ENCODE peak calls at places on chromosomes 6 and 20, in eight cellular contexts. R is AG04450, S is GM13977, M is AG10803, T is heart left ventricle, J is foreskin keratinocyte, W is cardiac fibroblast, V is fibroblast of the aortic adventitia. P is an unnamed sample.

GRCh38 chr6:149114167-149114566 is 203.3 kb upstream of the TAB2 start:
- DNase-seq in T (peak; percentile 62), M (peak; percentile 8), V (no peak), R (no peak), S (no peak), J (no peak), W (no peak), P (no peak)

GRCh38 chr20:47761478-47762047 is 23.7 kb downstream of the SULF2 start:
- DNase-seq in T (no peak), S (no peak), V (no peak), W (no peak), M (no peak), R (no peak), J (no peak), P (no peak)

GRCh38 chr6:34241351-34242215 is 4.9 kb downstream of the HMGA1 start:
- DNase-seq in S (no peak), T (peak; percentile 27), R (no peak), M (no peak), V (no peak), J (no peak), W (no peak), P (no peak)

GRCh38 chr20:595330-596308 is 14.5 kb downstream of the TCF15 start:
- DNase-seq in R (no peak), M (no peak), T (peak; percentile 90), J (no peak), V (no peak), S (peak; percentile 9), W (no peak), P (no peak)

GRCh38 chr6:159445351-159445750 is 247.7 kb downstream of the SOD2 start:
- DNase-seq in S (no peak), J (no peak), T (no peak), M (no peak), V (no peak), R (no peak), W (no peak), P (no peak)

GRCh38 chr6:79600313-79601019 is 30.7 kb upstream of the SH3BGRL2 start:
- DNase-seq in T (no peak), W (no peak), R (no peak), M (no peak), V (no peak), S (no peak), J (no peak), P (no peak)

GRCh38 chr20:53623454-53624206 is 30.0 kb upstream of the ZNF217 start:
- DNase-seq in J (no peak), R (no peak), T (no peak), W (peak; percentile 88), V (peak; percentile 78), S (no peak), M (peak; percentile 76), P (no peak)

GRCh38 chr6:26494117-26494516 is 6.0 kb upstream of the BTN1A1 start:
- DNase-seq in M (no peak), T (no peak), J (no peak), S (no peak), W (no peak), R (no peak), V (no peak), P (no peak)

GRCh38 chr20:8367679-8368078 is 235.6 kb downstream of the PLCB1 start:
- DNase-seq in S (no peak), V (no peak), J (no peak), W (no peak), T (no peak), M (no peak), R (no peak), P (no peak)

GRCh38 chr20:17990278-17990972 is 21.6 kb downstream of the MGME1 start:
- DNase-seq in W (no peak), J (no peak), M (no peak), V (no peak), S (no peak), R (no peak), T (no peak), P (no peak)

GRCh38 chr6:135211306-135211702 is 30.2 kb downstream of the MYB start:
- DNase-seq in T (no peak), J (no peak), W (no peak), R (no peak), V (no peak), M (no peak), S (no peak), P (no peak)

GRCh38 chr6:7047966-7048365 is 59.8 kb upstream of the RREB1 start:
- DNase-seq in T (no peak), J (no peak), V (peak; percentile 42), R (no peak), S (no peak), M (no peak), W (peak; percentile 48), P (no peak)

GRCh38 chr6:125966569-125966968 is 10.0 kb downstream of the HINT3 start:
- DNase-seq in V (no peak), J (no peak), W (no peak), M (no peak), T (no peak), S (no peak), R (no peak), P (no peak)

DNA sequence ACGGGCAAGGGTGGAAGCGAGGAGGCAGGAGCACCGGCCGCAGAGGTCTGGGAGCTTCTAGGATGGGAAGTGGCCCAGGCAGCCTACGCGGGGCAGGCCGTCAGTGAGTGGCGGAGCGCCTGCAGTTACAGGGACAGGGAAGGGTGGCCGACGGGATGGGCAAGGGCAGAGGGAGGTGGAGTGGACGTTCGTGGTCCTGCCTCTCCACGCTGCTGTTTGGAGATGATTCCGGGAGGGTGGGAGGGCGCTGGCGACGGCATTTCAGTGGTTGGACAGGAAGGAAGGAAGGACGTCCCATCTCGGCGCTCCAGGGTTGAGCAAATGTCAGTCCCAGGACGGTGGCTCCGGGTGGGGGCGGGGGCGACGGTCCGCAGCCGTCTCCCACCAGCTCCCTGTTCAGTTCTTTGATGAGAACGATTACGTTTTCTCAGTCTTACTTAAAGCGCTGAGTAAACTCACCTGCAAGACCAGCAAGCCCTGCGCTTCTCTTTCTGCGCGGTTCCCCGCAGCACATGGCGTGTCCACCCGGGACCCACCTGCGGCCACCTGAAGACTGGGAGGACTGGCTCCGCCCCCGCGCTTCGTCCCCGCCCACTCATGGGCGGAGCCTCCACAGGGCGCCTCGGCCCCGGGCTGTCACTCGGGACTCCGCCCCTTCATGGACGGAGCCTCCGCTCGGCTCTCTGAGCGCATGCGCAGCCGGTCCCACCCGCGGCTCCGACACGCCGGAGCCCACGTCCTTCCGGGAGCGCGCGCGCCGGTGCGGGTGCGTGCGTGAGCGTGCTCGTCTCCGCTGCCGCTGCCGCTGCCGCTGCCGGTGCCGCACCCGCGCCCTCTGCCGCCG is at the start of gene DNAJC5:
- DNase-seq in M (peak; percentile 90), W (peak; percentile 92), J (peak; percentile 63), V (peak; percentile 91), T (peak; percentile 99), S (peak; percentile 100), R (peak; percentile 79), P (peak; percentile 100)
- TF ChIP-seq CTCF in M (no peak), W (no peak), J (no peak), V (no peak), T (no peak), S (peak; percentile 6), R (no peak), P (no peak)

GRCh38 chr6:31663961-31664789 is 622 bp downstream of the GPANK1 start:
- DNase-seq in W (peak; percentile 82), R (no peak), S (no peak), M (peak; percentile 80), V (peak; percentile 71), T (no peak), J (peak; percentile 32), P (no peak)

GRCh38 chr6:31666337-31666960 is 569 bp downstream of the CSNK2B start:
- DNase-seq in M (no peak), W (no peak), V (no peak), J (no peak), S (no peak), R (no peak), T (no peak), P (no peak)

GRCh38 chr6:31663087-31663960 is 1.5 kb downstream of the GPANK1 start:
- DNase-seq in W (peak; percentile 73), J (peak; percentile 23), T (no peak), R (no peak), V (peak; percentile 24), S (no peak), M (no peak), P (no peak)

GRCh38 chr6:31664790-31665500 is at the start of gene GPANK1:
- DNase-seq in J (peak; percentile 85), V (peak; percentile 95), T (peak; percentile 91), S (peak; percentile 87), M (peak; percentile 95), R (peak; percentile 87), W (peak; percentile 96), P (peak; percentile 81)

GRCh38 chr6:31665501-31666336 is at the start of gene CSNK2B:
- DNase-seq in S (peak; percentile 97), J (peak; percentile 89), T (peak; percentile 99), R (peak; percentile 91), V (peak; percentile 96), W (peak; percentile 97), M (peak; percentile 96), P (peak; percentile 97)
- TF ChIP-seq CTCF in S (no peak), J (peak; percentile 36), T (no peak), R (no peak), V (no peak), W (no peak), M (no peak), P (no peak)

GRCh38 chr6:42140756-42141602 is 1.4 kb downstream of the C6orf132 start:
- DNase-seq in R (no peak), W (no peak), J (peak; percentile 39), T (no peak), V (no peak), S (no peak), M (peak; percentile 55), P (no peak)

GRCh38 chr6:42138630-42139619 is 3.5 kb downstream of the C6orf132 start:
- DNase-seq in M (no peak), V (no peak), R (no peak), W (peak; percentile 37), J (no peak), S (no peak), T (no peak), P (no peak)

GRCh38 chr6:42141603-42142117 is 760 bp downstream of the C6orf132 start:
- DNase-seq in J (peak; percentile 20), R (no peak), V (no peak), M (no peak), W (no peak), S (no peak), T (no peak), P (no peak)

GRCh38 chr6:42140051-42140450 is 2.4 kb downstream of the C6orf132 start:
- DNase-seq in W (peak; percentile 48), S (no peak), R (no peak), T (no peak), J (peak; percentile 67), M (peak; percentile 40), V (no peak), P (no peak)

GRCh38 chr6:42142118-42142835 is at the start of gene C6orf132:
- DNase-seq in S (no peak), T (no peak), V (no peak), J (peak; percentile 42), W (no peak), R (no peak), M (peak; percentile 44), P (no peak)
- TF ChIP-seq CTCF in S (no peak), T (no peak), V (peak; percentile 0), J (peak; percentile 18), W (no peak), R (no peak), M (no peak), P (no peak)

DNA sequence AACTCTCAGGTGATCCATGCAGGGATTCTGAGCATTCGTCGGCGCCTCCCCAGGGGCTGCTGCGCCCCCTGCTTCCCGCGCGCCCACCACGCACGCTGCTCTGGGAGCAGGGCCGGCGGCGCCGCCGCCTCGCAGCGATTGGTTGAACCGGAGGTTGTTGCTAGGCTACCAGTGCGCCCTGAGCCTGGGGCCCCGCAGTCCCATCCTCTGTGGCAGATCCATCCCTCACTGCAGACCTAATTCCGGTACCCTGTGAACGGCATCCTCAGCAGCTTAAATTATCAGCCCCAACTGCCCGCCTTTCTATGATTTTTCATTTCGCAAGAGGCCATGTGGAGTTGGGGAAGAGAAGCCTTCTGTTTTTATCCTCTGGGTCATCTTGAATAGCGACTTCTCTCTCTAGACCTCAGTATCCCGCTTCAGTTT is 15.3 kb downstream of the PNPLA1 start:
- DNase-seq in T (no peak), W (no peak), J (no peak), S (no peak), V (no peak), M (no peak), R (no peak), P (no peak)
- TF ChIP-seq CTCF in T (no peak), W (no peak), J (no peak), S (no peak), V (no peak), M (no peak), R (no peak), P (no peak)

P was measured in GM10248.